ENCODE peak calls at places on chromosome 19, in five cellular contexts. One of them, this sample, is unnamed.

GRCh38 chr19:30069535-30070197 is 127.6 kb downstream of the URI1 start:
- DNase-seq in stimulated activated CD4-positive, alpha-beta T cell treated with anti-CD3 and anti-CD28 coated beads, Interleukin-1b, Interleukin-23, amount 100 ng/mL, for 4 hours: no peak
- DNase-seq in HEK293T: no peak
- DNase-seq in NCI-H1092: no peak
- DNase-seq in cardiac fibroblast: no peak
- DNase-seq in this sample: no peak

GRCh38 chr19:13783565-13784500 is 9.6 kb downstream of the C19orf53 start:
- DNase-seq in stimulated activated CD4-positive, alpha-beta T cell treated with anti-CD3 and anti-CD28 coated beads, Interleukin-1b, Interleukin-23, amount 100 ng/mL, for 4 hours: no peak
- DNase-seq in HEK293T: no peak
- DNase-seq in NCI-H1092: no peak
- DNase-seq in cardiac fibroblast: no peak
- DNase-seq in this sample: no peak

GRCh38 chr19:5672708-5673459 is 7.4 kb downstream of the MICOS13 start:
- DNase-seq in stimulated activated CD4-positive, alpha-beta T cell treated with anti-CD3 and anti-CD28 coated beads, Interleukin-1b, Interleukin-23, amount 100 ng/mL, for 4 hours: no peak
- DNase-seq in HEK293T: no peak
- DNase-seq in NCI-H1092: no peak
- DNase-seq in cardiac fibroblast: no peak
- DNase-seq in this sample: no peak

GRCh38 chr19:7980168-7980567 is 25.3 kb downstream of the ELAVL1 start:
- DNase-seq in stimulated activated CD4-positive, alpha-beta T cell treated with anti-CD3 and anti-CD28 coated beads, Interleukin-1b, Interleukin-23, amount 100 ng/mL, for 4 hours: no peak
- DNase-seq in HEK293T: no peak
- DNase-seq in NCI-H1092: no peak
- DNase-seq in cardiac fibroblast: no peak
- DNase-seq in this sample: no peak

GRCh38 chr19:35404879-35405622 is 34.2 kb downstream of the GPR42 start:
- DNase-seq in stimulated activated CD4-positive, alpha-beta T cell treated with anti-CD3 and anti-CD28 coated beads, Interleukin-1b, Interleukin-23, amount 100 ng/mL, for 4 hours: no peak
- DNase-seq in HEK293T: no peak
- DNase-seq in NCI-H1092: no peak
- DNase-seq in cardiac fibroblast: peak; percentile 97
- DNase-seq in this sample: no peak

GRCh38 chr19:8386990-8387389 is 3.2 kb upstream of the RAB11B start:
- DNase-seq in stimulated activated CD4-positive, alpha-beta T cell treated with anti-CD3 and anti-CD28 coated beads, Interleukin-1b, Interleukin-23, amount 100 ng/mL, for 4 hours: no peak
- DNase-seq in HEK293T: no peak
- DNase-seq in NCI-H1092: no peak
- DNase-seq in cardiac fibroblast: no peak
- DNase-seq in this sample: no peak

GRCh38 chr19:30784850-30785459 is 412.8 kb downstream of the ZNF536 start:
- DNase-seq in stimulated activated CD4-positive, alpha-beta T cell treated with anti-CD3 and anti-CD28 coated beads, Interleukin-1b, Interleukin-23, amount 100 ng/mL, for 4 hours: peak; percentile 42
- DNase-seq in HEK293T: peak; percentile 72
- DNase-seq in NCI-H1092: no peak
- DNase-seq in cardiac fibroblast: peak; percentile 22
- DNase-seq in this sample: peak; percentile 25

GRCh38 chr19:17001603-17002183 is 24.9 kb downstream of the CPAMD8 start:
- DNase-seq in stimulated activated CD4-positive, alpha-beta T cell treated with anti-CD3 and anti-CD28 coated beads, Interleukin-1b, Interleukin-23, amount 100 ng/mL, for 4 hours: peak; percentile 19
- DNase-seq in HEK293T: no peak
- DNase-seq in NCI-H1092: no peak
- DNase-seq in cardiac fibroblast: no peak
- DNase-seq in this sample: no peak

GRCh38 chr19:53328967-53329366 is 4.6 kb upstream of the ZNF845 start:
- DNase-seq in stimulated activated CD4-positive, alpha-beta T cell treated with anti-CD3 and anti-CD28 coated beads, Interleukin-1b, Interleukin-23, amount 100 ng/mL, for 4 hours: no peak
- DNase-seq in HEK293T: no peak
- DNase-seq in NCI-H1092: no peak
- DNase-seq in cardiac fibroblast: peak; percentile 51
- DNase-seq in this sample: no peak

GRCh38 chr19:11581740-11582139 is 4.3 kb upstream of the ACP5 start:
- DNase-seq in stimulated activated CD4-positive, alpha-beta T cell treated with anti-CD3 and anti-CD28 coated beads, Interleukin-1b, Interleukin-23, amount 100 ng/mL, for 4 hours: peak; percentile 11
- DNase-seq in HEK293T: no peak
- DNase-seq in NCI-H1092: no peak
- DNase-seq in cardiac fibroblast: peak; percentile 28
- DNase-seq in this sample: peak; percentile 65

GRCh38 chr19:48330012-48330681 is 4.8 kb downstream of the EMP3 start:
- DNase-seq in stimulated activated CD4-positive, alpha-beta T cell treated with anti-CD3 and anti-CD28 coated beads, Interleukin-1b, Interleukin-23, amount 100 ng/mL, for 4 hours: peak; percentile 63
- DNase-seq in HEK293T: peak; percentile 75
- DNase-seq in NCI-H1092: peak; percentile 83
- DNase-seq in cardiac fibroblast: no peak
- DNase-seq in this sample: peak; percentile 45

GRCh38 chr19:41303941-41304340 is 6.0 kb upstream of the CCDC97 start:
- DNase-seq in stimulated activated CD4-positive, alpha-beta T cell treated with anti-CD3 and anti-CD28 coated beads, Interleukin-1b, Interleukin-23, amount 100 ng/mL, for 4 hours: no peak
- DNase-seq in HEK293T: no peak
- DNase-seq in NCI-H1092: no peak
- DNase-seq in cardiac fibroblast: no peak
- DNase-seq in this sample: no peak

GRCh38 chr19:38730731-38731589 is 13.3 kb downstream of the CAPN12 start:
- DNase-seq in stimulated activated CD4-positive, alpha-beta T cell treated with anti-CD3 and anti-CD28 coated beads, Interleukin-1b, Interleukin-23, amount 100 ng/mL, for 4 hours: no peak
- DNase-seq in HEK293T: no peak
- DNase-seq in NCI-H1092: no peak
- DNase-seq in cardiac fibroblast: no peak
- DNase-seq in this sample: no peak

GRCh38 chr19:2461751-2462634 is 5.2 kb upstream of the LMNB2 start:
- DNase-seq in stimulated activated CD4-positive, alpha-beta T cell treated with anti-CD3 and anti-CD28 coated beads, Interleukin-1b, Interleukin-23, amount 100 ng/mL, for 4 hours: peak; percentile 62
- DNase-seq in HEK293T: peak; percentile 60
- DNase-seq in NCI-H1092: no peak
- DNase-seq in cardiac fibroblast: peak; percentile 73
- DNase-seq in this sample: peak; percentile 90

GRCh38 chr19:51712461-51713081 is 11.2 kb downstream of the HAS1 start:
- DNase-seq in stimulated activated CD4-positive, alpha-beta T cell treated with anti-CD3 and anti-CD28 coated beads, Interleukin-1b, Interleukin-23, amount 100 ng/mL, for 4 hours: no peak
- DNase-seq in HEK293T: peak; percentile 50
- DNase-seq in NCI-H1092: no peak
- DNase-seq in cardiac fibroblast: peak; percentile 65
- DNase-seq in this sample: no peak

GRCh38 chr19:1540353-1540925 is 16.6 kb downstream of the PLK5 start:
- DNase-seq in stimulated activated CD4-positive, alpha-beta T cell treated with anti-CD3 and anti-CD28 coated beads, Interleukin-1b, Interleukin-23, amount 100 ng/mL, for 4 hours: no peak
- DNase-seq in HEK293T: no peak
- DNase-seq in NCI-H1092: no peak
- DNase-seq in cardiac fibroblast: no peak
- DNase-seq in this sample: no peak

GRCh38 chr19:1251233-1251502 is 2.8 kb downstream of the MIDN start:
- DNase-seq in stimulated activated CD4-positive, alpha-beta T cell treated with anti-CD3 and anti-CD28 coated beads, Interleukin-1b, Interleukin-23, amount 100 ng/mL, for 4 hours: no peak
- DNase-seq in HEK293T: peak; percentile 38
- DNase-seq in NCI-H1092: no peak
- DNase-seq in cardiac fibroblast: peak; percentile 79
- DNase-seq in this sample: no peak

GRCh38 chr19:54211214-54211613 is 10.6 kb downstream of the RPS9 start:
- DNase-seq in stimulated activated CD4-positive, alpha-beta T cell treated with anti-CD3 and anti-CD28 coated beads, Interleukin-1b, Interleukin-23, amount 100 ng/mL, for 4 hours: no peak
- DNase-seq in HEK293T: no peak
- DNase-seq in NCI-H1092: no peak
- DNase-seq in cardiac fibroblast: no peak
- DNase-seq in this sample: no peak

GRCh38 chr19:19420570-19421301 is 15.3 kb downstream of the GATAD2A start:
- DNase-seq in stimulated activated CD4-positive, alpha-beta T cell treated with anti-CD3 and anti-CD28 coated beads, Interleukin-1b, Interleukin-23, amount 100 ng/mL, for 4 hours: no peak
- DNase-seq in HEK293T: no peak
- DNase-seq in NCI-H1092: no peak
- DNase-seq in cardiac fibroblast: no peak
- DNase-seq in this sample: no peak